ENCODE peak calls at places on chromosomes 3 and 15, in nine cellular contexts. One of them, this sample, is unnamed.

GRCh38 chr15:52288051-52288942 is 7.3 kb downstream of the MYO5C start:
- DNase-seq in cardiac fibroblast: peak; percentile 6
- DNase-seq in progenitor cell of endocrine pancreas: peak; percentile 31
- DNase-seq in activated T-helper 9 cell treated with anti-CD3 and anti-CD28 coated beads, Interleukin-2, amount 50 U/mL, for 16 hours: no peak
- DNase-seq in left cardiac atrium: no peak
- DNase-seq in AG09319: no peak
- DNase-seq in iris pigment epithelial cell: peak; percentile 24
- DNase-seq in NCI-H1092 treated with DMSO at 0.1 percent for 48 hours: no peak
- DNase-seq in WTC11: no peak
- DNase-seq in this sample: no peak

GRCh38 chr15:67548862-67549651 is 6.6 kb downstream of the MAP2K5 start:
- DNase-seq in cardiac fibroblast: no peak
- DNase-seq in progenitor cell of endocrine pancreas: no peak
- DNase-seq in activated T-helper 9 cell treated with anti-CD3 and anti-CD28 coated beads, Interleukin-2, amount 50 U/mL, for 16 hours: no peak
- DNase-seq in left cardiac atrium: no peak
- DNase-seq in AG09319: no peak
- DNase-seq in iris pigment epithelial cell: no peak
- DNase-seq in NCI-H1092 treated with DMSO at 0.1 percent for 48 hours: peak; percentile 65
- DNase-seq in WTC11: peak; percentile 75
- DNase-seq in this sample: peak; percentile 71

GRCh38 chr3:18649666-18650363 is 224.7 kb upstream of the SATB1 start:
- DNase-seq in cardiac fibroblast: no peak
- DNase-seq in progenitor cell of endocrine pancreas: no peak
- DNase-seq in activated T-helper 9 cell treated with anti-CD3 and anti-CD28 coated beads, Interleukin-2, amount 50 U/mL, for 16 hours: peak; percentile 8
- DNase-seq in left cardiac atrium: no peak
- DNase-seq in AG09319: no peak
- DNase-seq in iris pigment epithelial cell: no peak
- DNase-seq in NCI-H1092 treated with DMSO at 0.1 percent for 48 hours: no peak
- DNase-seq in WTC11: no peak
- DNase-seq in this sample: no peak

GRCh38 chr3:186515115-186515514 is 29.1 kb downstream of the CRYGS start:
- DNase-seq in cardiac fibroblast: no peak
- DNase-seq in progenitor cell of endocrine pancreas: no peak
- DNase-seq in activated T-helper 9 cell treated with anti-CD3 and anti-CD28 coated beads, Interleukin-2, amount 50 U/mL, for 16 hours: no peak
- DNase-seq in left cardiac atrium: no peak
- DNase-seq in AG09319: no peak
- DNase-seq in iris pigment epithelial cell: no peak
- DNase-seq in NCI-H1092 treated with DMSO at 0.1 percent for 48 hours: no peak
- DNase-seq in WTC11: no peak
- DNase-seq in this sample: peak; percentile 22

GRCh38 chr3:129352650-129353588 is 74.2 kb downstream of the HMCES start:
- DNase-seq in cardiac fibroblast: peak; percentile 23
- DNase-seq in progenitor cell of endocrine pancreas: no peak
- DNase-seq in activated T-helper 9 cell treated with anti-CD3 and anti-CD28 coated beads, Interleukin-2, amount 50 U/mL, for 16 hours: no peak
- DNase-seq in left cardiac atrium: no peak
- DNase-seq in AG09319: no peak
- DNase-seq in iris pigment epithelial cell: no peak
- DNase-seq in NCI-H1092 treated with DMSO at 0.1 percent for 48 hours: no peak
- DNase-seq in WTC11: no peak
- DNase-seq in this sample: no peak

GRCh38 chr3:170038434-170039110 is 777 bp downstream of the GPR160 start:
- DNase-seq in cardiac fibroblast: no peak
- DNase-seq in progenitor cell of endocrine pancreas: peak; percentile 50
- DNase-seq in activated T-helper 9 cell treated with anti-CD3 and anti-CD28 coated beads, Interleukin-2, amount 50 U/mL, for 16 hours: peak; percentile 3
- DNase-seq in left cardiac atrium: no peak
- DNase-seq in AG09319: no peak
- DNase-seq in iris pigment epithelial cell: no peak
- DNase-seq in NCI-H1092 treated with DMSO at 0.1 percent for 48 hours: peak; percentile 5
- DNase-seq in WTC11: peak; percentile 76
- DNase-seq in this sample: peak; percentile 64

GRCh38 chr3:197002701-197003454 is 26.7 kb downstream of the MELTF start:
- DNase-seq in cardiac fibroblast: peak; percentile 50
- DNase-seq in progenitor cell of endocrine pancreas: peak; percentile 72
- DNase-seq in activated T-helper 9 cell treated with anti-CD3 and anti-CD28 coated beads, Interleukin-2, amount 50 U/mL, for 16 hours: peak; percentile 78
- DNase-seq in left cardiac atrium: peak; percentile 84
- DNase-seq in AG09319: peak; percentile 27
- DNase-seq in iris pigment epithelial cell: peak; percentile 65
- DNase-seq in NCI-H1092 treated with DMSO at 0.1 percent for 48 hours: peak; percentile 53
- DNase-seq in WTC11: peak; percentile 59
- DNase-seq in this sample: peak; percentile 37

GRCh38 chr3:100781311-100781710 is 72.0 kb downstream of the TFG start:
- DNase-seq in cardiac fibroblast: peak; percentile 34
- DNase-seq in progenitor cell of endocrine pancreas: no peak
- DNase-seq in activated T-helper 9 cell treated with anti-CD3 and anti-CD28 coated beads, Interleukin-2, amount 50 U/mL, for 16 hours: no peak
- DNase-seq in left cardiac atrium: no peak
- DNase-seq in AG09319: no peak
- DNase-seq in iris pigment epithelial cell: peak; percentile 31
- DNase-seq in NCI-H1092 treated with DMSO at 0.1 percent for 48 hours: no peak
- DNase-seq in WTC11: no peak
- DNase-seq in this sample: no peak

This sample was measured in MV-4-11.